ENCODE peak calls at places on chromosomes 4 and X, in seven cellular contexts. One of them, this sample, is unnamed.

GRCh38 chr4:3254302-3255131 is 5.6 kb downstream of the MSANTD1 start:
- DNase-seq in GM12865: no peak
- DNase-seq in heart right ventricle: no peak
- DNase-seq in uterus: peak
- DNase-seq in naive thymus-derived CD4-positive, alpha-beta T cell: no peak
- DNase-seq in astrocyte: no peak
- DNase-seq in small intestine: no peak
- DNase-seq in this sample: no peak

GRCh38 chrX:138914751-138915150 is 203.2 kb upstream of the FGF13 start:
- DNase-seq in GM12865: no peak
- DNase-seq in heart right ventricle: no peak
- DNase-seq in uterus: no peak
- DNase-seq in naive thymus-derived CD4-positive, alpha-beta T cell: no peak
- DNase-seq in astrocyte: peak
- DNase-seq in small intestine: no peak
- DNase-seq in this sample: no peak

GRCh38 chr4:113384600-113384999 is 335.1 kb downstream of the ANK2 start:
- DNase-seq in GM12865: no peak
- DNase-seq in heart right ventricle: no peak
- DNase-seq in uterus: no peak
- DNase-seq in naive thymus-derived CD4-positive, alpha-beta T cell: no peak
- DNase-seq in astrocyte: peak
- DNase-seq in small intestine: no peak
- DNase-seq in this sample: no peak

GRCh38 chr4:179530953-179531352 is 2088.7 kb upstream of the AGA start:
- DNase-seq in GM12865: no peak
- DNase-seq in heart right ventricle: no peak
- DNase-seq in uterus: no peak
- DNase-seq in naive thymus-derived CD4-positive, alpha-beta T cell: no peak
- DNase-seq in astrocyte: no peak
- DNase-seq in small intestine: no peak
- DNase-seq in this sample: no peak

GRCh38 chr4:80096175-80096850 is 23.3 kb upstream of the ANTXR2 start:
- DNase-seq in GM12865: no peak
- DNase-seq in heart right ventricle: no peak
- DNase-seq in uterus: no peak
- DNase-seq in naive thymus-derived CD4-positive, alpha-beta T cell: no peak
- DNase-seq in astrocyte: no peak
- DNase-seq in small intestine: no peak
- DNase-seq in this sample: no peak

GRCh38 chrX:35016051-35016450 is 73.5 kb downstream of the FAM47B start:
- DNase-seq in GM12865: no peak
- DNase-seq in heart right ventricle: no peak
- DNase-seq in uterus: no peak
- DNase-seq in naive thymus-derived CD4-positive, alpha-beta T cell: no peak
- DNase-seq in astrocyte: peak
- DNase-seq in small intestine: no peak
- DNase-seq in this sample: no peak

GRCh38 chr4:53591372-53591892 is at the start of gene LNX1:
- DNase-seq in GM12865: no peak
- DNase-seq in heart right ventricle: no peak
- DNase-seq in uterus: no peak
- DNase-seq in naive thymus-derived CD4-positive, alpha-beta T cell: no peak
- DNase-seq in astrocyte: no peak
- DNase-seq in small intestine: peak
- DNase-seq in this sample: no peak

GRCh38 chr4:2729533-2729875 is 26.6 kb downstream of the TNIP2 start:
- DNase-seq in GM12865: no peak
- DNase-seq in heart right ventricle: no peak
- DNase-seq in uterus: no peak
- DNase-seq in naive thymus-derived CD4-positive, alpha-beta T cell: no peak
- DNase-seq in astrocyte: no peak
- DNase-seq in small intestine: no peak
- DNase-seq in this sample: no peak

GRCh38 chrX:50905334-50905733 is 5.2 kb upstream of the BMP15 start:
- DNase-seq in GM12865: peak
- DNase-seq in heart right ventricle: no peak
- DNase-seq in uterus: no peak
- DNase-seq in naive thymus-derived CD4-positive, alpha-beta T cell: no peak
- DNase-seq in astrocyte: no peak
- DNase-seq in small intestine: peak
- DNase-seq in this sample: no peak

GRCh38 chrX:135981662-135982061 is 3.6 kb upstream of the SLC9A6 start:
- DNase-seq in GM12865: no peak
- DNase-seq in heart right ventricle: no peak
- DNase-seq in uterus: no peak
- DNase-seq in naive thymus-derived CD4-positive, alpha-beta T cell: no peak
- DNase-seq in astrocyte: no peak
- DNase-seq in small intestine: peak
- DNase-seq in this sample: no peak

GRCh38 chr4:169079942-169080827 is 70.1 kb upstream of the CBR4 start:
- DNase-seq in GM12865: peak
- DNase-seq in heart right ventricle: peak
- DNase-seq in uterus: peak
- DNase-seq in naive thymus-derived CD4-positive, alpha-beta T cell: no peak
- DNase-seq in astrocyte: peak
- DNase-seq in small intestine: peak
- DNase-seq in this sample: peak

GRCh38 chr4:82125170-82125862 is 248.5 kb downstream of the HNRNPD start:
- DNase-seq in GM12865: no peak
- DNase-seq in heart right ventricle: no peak
- DNase-seq in uterus: no peak
- DNase-seq in naive thymus-derived CD4-positive, alpha-beta T cell: no peak
- DNase-seq in astrocyte: no peak
- DNase-seq in small intestine: no peak
- DNase-seq in this sample: no peak

GRCh38 chrX:3250946-3251345 is 95.5 kb downstream of the MXRA5 start:
- DNase-seq in GM12865: no peak
- DNase-seq in heart right ventricle: no peak
- DNase-seq in uterus: no peak
- DNase-seq in naive thymus-derived CD4-positive, alpha-beta T cell: no peak
- DNase-seq in astrocyte: peak
- DNase-seq in small intestine: no peak
- DNase-seq in this sample: no peak

GRCh38 chr4:78131403-78131802 is 74.3 kb downstream of the FRAS1 start:
- DNase-seq in GM12865: no peak
- DNase-seq in heart right ventricle: no peak
- DNase-seq in uterus: no peak
- DNase-seq in naive thymus-derived CD4-positive, alpha-beta T cell: no peak
- DNase-seq in astrocyte: peak
- DNase-seq in small intestine: no peak
- DNase-seq in this sample: no peak

GRCh38 chr4:78129383-78130108 is 72.4 kb downstream of the FRAS1 start:
- DNase-seq in GM12865: no peak
- DNase-seq in heart right ventricle: no peak
- DNase-seq in uterus: no peak
- DNase-seq in naive thymus-derived CD4-positive, alpha-beta T cell: no peak
- DNase-seq in astrocyte: no peak
- DNase-seq in small intestine: no peak
- DNase-seq in this sample: no peak
- H3K4me3 ChIP-seq in GM12865: no peak
- H3K4me3 ChIP-seq in heart right ventricle: no peak
- H3K4me3 ChIP-seq in uterus: no peak
- H3K4me3 ChIP-seq in naive thymus-derived CD4-positive, alpha-beta T cell: no peak
- H3K4me3 ChIP-seq in astrocyte: no peak
- H3K4me3 ChIP-seq in small intestine: no peak
- H3K4me3 ChIP-seq in this sample: no peak

GRCh38 chr4:59553739-59554126 is 1646.4 kb upstream of the ADGRL3 start:
- DNase-seq in GM12865: peak
- DNase-seq in heart right ventricle: no peak
- DNase-seq in uterus: no peak
- DNase-seq in naive thymus-derived CD4-positive, alpha-beta T cell: no peak
- DNase-seq in astrocyte: peak
- DNase-seq in small intestine: peak
- DNase-seq in this sample: no peak
- H3K4me3 ChIP-seq in GM12865: peak
- H3K4me3 ChIP-seq in heart right ventricle: no peak
- H3K4me3 ChIP-seq in uterus: no peak
- H3K4me3 ChIP-seq in naive thymus-derived CD4-positive, alpha-beta T cell: no peak
- H3K4me3 ChIP-seq in astrocyte: peak
- H3K4me3 ChIP-seq in small intestine: no peak
- H3K4me3 ChIP-seq in this sample: no peak

GRCh38 chr4:184498598-184498997 is 24.2 kb upstream of the IRF2 start:
- DNase-seq in GM12865: no peak
- DNase-seq in heart right ventricle: no peak
- DNase-seq in uterus: no peak
- DNase-seq in naive thymus-derived CD4-positive, alpha-beta T cell: no peak
- DNase-seq in astrocyte: no peak
- DNase-seq in small intestine: no peak
- DNase-seq in this sample: no peak
- H3K4me3 ChIP-seq in GM12865: no peak
- H3K4me3 ChIP-seq in heart right ventricle: no peak
- H3K4me3 ChIP-seq in uterus: no peak
- H3K4me3 ChIP-seq in naive thymus-derived CD4-positive, alpha-beta T cell: no peak
- H3K4me3 ChIP-seq in astrocyte: no peak
- H3K4me3 ChIP-seq in small intestine: no peak
- H3K4me3 ChIP-seq in this sample: no peak

GRCh38 chrX:41095962-41096955 is 11.0 kb downstream of the USP9X start:
- DNase-seq in GM12865: no peak
- DNase-seq in heart right ventricle: no peak
- DNase-seq in uterus: no peak
- DNase-seq in naive thymus-derived CD4-positive, alpha-beta T cell: no peak
- DNase-seq in astrocyte: no peak
- DNase-seq in small intestine: no peak
- DNase-seq in this sample: no peak
- H3K4me3 ChIP-seq in GM12865: no peak
- H3K4me3 ChIP-seq in heart right ventricle: no peak
- H3K4me3 ChIP-seq in uterus: no peak
- H3K4me3 ChIP-seq in naive thymus-derived CD4-positive, alpha-beta T cell: no peak
- H3K4me3 ChIP-seq in astrocyte: no peak
- H3K4me3 ChIP-seq in small intestine: no peak
- H3K4me3 ChIP-seq in this sample: no peak

GRCh38 chr4:56106755-56107154 is 158.0 kb downstream of the CEP135 start:
- DNase-seq in GM12865: no peak
- DNase-seq in heart right ventricle: no peak
- DNase-seq in uterus: no peak
- DNase-seq in naive thymus-derived CD4-positive, alpha-beta T cell: no peak
- DNase-seq in astrocyte: no peak
- DNase-seq in small intestine: no peak
- DNase-seq in this sample: no peak
- H3K4me3 ChIP-seq in GM12865: no peak
- H3K4me3 ChIP-seq in heart right ventricle: no peak
- H3K4me3 ChIP-seq in uterus: no peak
- H3K4me3 ChIP-seq in naive thymus-derived CD4-positive, alpha-beta T cell: no peak
- H3K4me3 ChIP-seq in astrocyte: no peak
- H3K4me3 ChIP-seq in small intestine: no peak
- H3K4me3 ChIP-seq in this sample: no peak

DNA sequence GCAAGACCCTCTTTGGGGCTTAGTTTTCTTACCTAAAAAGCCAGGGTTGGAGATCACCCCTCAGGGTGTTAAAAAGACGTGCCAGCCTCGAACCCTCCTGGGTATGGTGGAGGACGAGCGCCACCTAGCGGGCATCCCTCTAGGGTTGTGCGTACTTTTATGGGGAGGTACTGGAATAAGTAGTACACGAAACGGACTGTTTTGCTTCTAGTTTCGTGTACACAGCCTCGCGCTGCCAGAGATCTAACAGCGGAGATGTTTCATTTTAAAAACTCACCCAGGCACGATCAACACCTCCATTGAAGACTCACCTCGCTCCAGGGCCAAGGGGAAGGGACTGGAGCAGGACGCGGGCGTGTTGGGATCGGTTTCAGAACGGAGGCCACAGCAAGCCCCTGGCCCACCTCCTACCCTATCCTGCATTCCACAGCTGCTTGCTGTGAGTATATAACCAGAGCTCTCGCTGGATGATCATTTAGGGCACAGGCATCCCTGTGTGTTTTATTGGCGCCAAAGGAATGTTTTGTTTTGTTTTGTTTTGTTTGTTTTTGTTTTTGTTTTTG is 4.8 kb upstream of the NKX3-2 start:
- DNase-seq in GM12865: peak
- DNase-seq in heart right ventricle: peak
- DNase-seq in uterus: peak
- DNase-seq in naive thymus-derived CD4-positive, alpha-beta T cell: peak
- DNase-seq in astrocyte: peak
- DNase-seq in small intestine: peak
- DNase-seq in this sample: no peak
- H3K4me3 ChIP-seq in GM12865: peak
- H3K4me3 ChIP-seq in heart right ventricle: peak
- H3K4me3 ChIP-seq in uterus: no peak
- H3K4me3 ChIP-seq in naive thymus-derived CD4-positive, alpha-beta T cell: no peak
- H3K4me3 ChIP-seq in astrocyte: peak
- H3K4me3 ChIP-seq in small intestine: peak
- H3K4me3 ChIP-seq in this sample: peak

This sample was measured in gastrocnemius medialis.